ENCODE peak calls at places on chromosome X, in eight cellular contexts. U is A549, Z is IMR-90, H is upper lobe of left lung, X is erythroblast, N is esophagus squamous epithelium, O is thyroid gland, S is esophagus muscularis mucosa. V is an unnamed sample.
A peak's percentile ranks its signal among the peaks of the same experiment; 100 is the strongest.

GRCh38 chrX:52923781-52924241 is 26.7 kb downstream of the FAM156B start:
- DNase-seq in U (peak; percentile 38), Z (peak; percentile 69), H (no peak), X (no peak), N (no peak), O (peak; percentile 47), S (no peak), V (no peak)

GRCh38 chrX:155643240-155643639 is 30.5 kb upstream of the TMLHE start:
- DNase-seq in U (no peak), Z (no peak), H (no peak), X (no peak), N (no peak), O (no peak), S (no peak), V (no peak)

GRCh38 chrX:14039344-14039743 is 9.7 kb upstream of the GEMIN8 start:
- DNase-seq in U (peak; percentile 54), Z (peak; percentile 37), H (no peak), X (peak; percentile 43), N (no peak), O (peak; percentile 45), S (no peak), V (no peak)

GRCh38 chrX:81259714-81260395 is 58.0 kb downstream of the SH3BGRL start:
- DNase-seq in U (no peak), Z (peak; percentile 20), H (no peak), X (no peak), N (no peak), O (no peak), S (no peak), V (no peak)

GRCh38 chrX:54509401-54509800 is 13.4 kb upstream of the FGD1 start:
- DNase-seq in U (no peak), Z (peak; percentile 40), H (no peak), X (no peak), N (no peak), O (no peak), S (no peak), V (no peak)

GRCh38 chrX:14095702-14096101 is 66.0 kb upstream of the GEMIN8 start:
- DNase-seq in U (peak; percentile 41), Z (peak; percentile 53), H (no peak), X (no peak), N (no peak), O (peak; percentile 28), S (no peak), V (no peak)

GRCh38 chrX:136662104-136662503 is 14.1 kb downstream of the CD40LG start:
- DNase-seq in U (no peak), Z (no peak), H (no peak), X (no peak), N (no peak), O (no peak), S (no peak), V (no peak)

GRCh38 chrX:71216446-71216845 is 6.6 kb upstream of the GJB1 start:
- DNase-seq in U (no peak), Z (no peak), H (no peak), X (no peak), N (no peak), O (peak; percentile 8), S (no peak), V (no peak)

GRCh38 chrX:149074429-149074828 is 430.7 kb downstream of the IDS start:
- DNase-seq in U (no peak), Z (no peak), H (no peak), X (no peak), N (no peak), O (no peak), S (peak; percentile 81), V (no peak)

GRCh38 chrX:143336261-143336660 is 181.0 kb downstream of the SPANXN3 start:
- DNase-seq in U (no peak), Z (no peak), H (no peak), X (no peak), N (no peak), O (no peak), S (no peak), V (no peak)

GRCh38 chrX:13717697-13718483 is 16.5 kb downstream of the TRAPPC2 start:
- DNase-seq in U (no peak), Z (peak; percentile 53), H (no peak), X (no peak), N (no peak), O (no peak), S (no peak), V (no peak)

GRCh38 chrX:10395179-10395578 is 225.2 kb downstream of the MID1 start:
- DNase-seq in U (no peak), Z (no peak), H (no peak), X (no peak), N (no peak), O (no peak), S (no peak), V (no peak)

GRCh38 chrX:70452143-70452733 is 7.6 kb downstream of the DLG3 start:
- DNase-seq in U (peak; percentile 37), Z (peak; percentile 17), H (peak; percentile 87), X (peak; percentile 60), N (no peak), O (peak; percentile 55), S (no peak), V (peak; percentile 24)

GRCh38 chrX:65608021-65608420 is 59.4 kb upstream of the MSN start:
- DNase-seq in U (no peak), Z (no peak), H (no peak), X (no peak), N (no peak), O (no peak), S (no peak), V (no peak)

GRCh38 chrX:9858080-9858479 is 71.9 kb downstream of the SHROOM2 start:
- DNase-seq in U (no peak), Z (no peak), H (no peak), X (no peak), N (no peak), O (no peak), S (no peak), V (no peak)

GRCh38 chrX:154483325-154483724 is 3.1 kb downstream of the UBL4A start:
- DNase-seq in U (no peak), Z (no peak), H (no peak), X (no peak), N (no peak), O (no peak), S (no peak), V (no peak)
- TF ChIP-seq POLR2A in U (no peak), Z (no peak), H (no peak), X (peak; percentile 39), N (no peak), O (no peak), S (no peak), V (no peak)

GRCh38 chrX:78103656-78104446 is at the start of gene PGK1:
- DNase-seq in U (peak; percentile 99), Z (peak; percentile 97), H (peak; percentile 99), X (peak; percentile 97), N (peak; percentile 73), O (peak; percentile 96), S (peak; percentile 98), V (peak; percentile 91)
- TF ChIP-seq POLR2A in U (peak; percentile 94), Z (peak; percentile 94), H (peak; percentile 69), X (peak; percentile 77), N (peak; percentile 27), O (peak; percentile 25), S (peak; percentile 87), V (peak; percentile 56)

DNA sequence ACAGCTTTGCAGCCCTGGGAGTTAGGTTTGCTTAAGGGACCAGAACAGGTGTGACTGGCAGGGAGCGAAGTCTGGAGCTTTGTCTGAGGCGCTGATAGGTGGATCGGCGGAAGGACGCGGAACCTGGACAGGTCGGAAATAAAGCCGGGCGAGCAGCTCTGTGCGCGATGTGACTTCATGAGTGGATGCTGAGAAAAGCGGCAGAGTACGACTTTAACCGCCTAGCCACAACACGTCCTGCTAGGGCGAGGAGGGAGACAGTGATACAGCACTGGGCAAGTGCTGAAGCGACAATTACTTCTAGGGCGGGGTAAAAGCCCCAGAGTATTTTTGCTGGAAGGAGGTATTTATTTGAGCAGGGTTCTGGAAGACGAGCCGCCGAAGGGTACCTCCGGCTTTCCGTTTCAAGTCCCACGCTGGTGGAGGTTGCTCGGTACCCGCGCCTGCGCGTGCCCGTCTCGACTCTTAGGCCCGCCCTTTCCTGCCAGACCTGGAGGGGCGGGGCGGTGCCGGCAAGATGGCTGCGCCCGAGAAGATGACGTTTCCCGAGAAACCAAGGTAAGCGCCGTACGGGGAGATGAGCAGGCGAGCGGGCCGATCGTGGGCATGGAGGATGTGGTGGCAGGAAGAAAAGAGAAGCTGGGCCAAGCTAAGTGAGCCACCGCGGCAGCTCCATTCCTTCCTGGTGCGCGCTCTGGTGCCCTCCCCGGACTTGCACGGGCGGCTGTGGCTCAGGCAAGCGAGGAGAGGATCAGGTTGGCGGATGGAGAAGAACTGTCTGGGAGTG is at the start of gene ZRSR2:
- DNase-seq in U (peak; percentile 80), Z (peak; percentile 78), H (peak; percentile 95), X (peak; percentile 83), N (peak; percentile 47), O (peak; percentile 84), S (peak; percentile 94), V (peak; percentile 82)
- TF ChIP-seq POLR2A in U (peak; percentile 83), Z (peak; percentile 41), H (peak; percentile 36), X (peak; percentile 67), N (peak; percentile 18), O (no peak), S (peak; percentile 31), V (peak; percentile 58)

DNA sequence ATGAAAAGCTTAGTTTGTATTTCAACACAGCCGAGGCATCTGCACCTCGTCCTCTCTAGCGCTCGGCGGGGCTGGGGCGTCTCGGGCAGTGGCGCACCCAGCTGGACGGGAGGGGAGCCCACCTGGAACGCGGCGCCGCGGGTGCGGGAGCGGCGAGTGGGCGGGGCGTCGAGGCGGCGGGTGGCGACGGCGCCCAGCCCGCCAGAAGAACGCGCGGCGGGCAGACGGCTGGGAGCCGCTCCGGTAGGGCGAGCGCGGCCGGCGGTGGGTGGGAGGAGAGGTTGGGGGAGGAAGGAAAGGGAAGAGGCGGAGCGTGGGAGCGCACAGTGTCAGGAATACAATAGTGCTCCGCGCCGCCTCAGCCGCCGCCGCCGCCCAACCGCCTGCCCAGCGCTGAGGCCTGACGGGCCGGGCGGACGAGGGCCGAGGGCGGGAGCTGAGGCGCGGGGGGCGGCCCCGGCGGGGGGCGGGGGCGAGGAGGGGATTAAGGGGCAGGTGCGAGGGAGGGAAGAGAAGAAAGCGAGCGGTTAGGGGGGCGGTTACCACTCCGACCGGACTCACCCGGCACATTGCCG is at the start of gene JADE3:
- DNase-seq in U (peak; percentile 82), Z (peak; percentile 56), H (peak; percentile 93), X (peak; percentile 57), N (no peak), O (peak; percentile 83), S (peak; percentile 91), V (peak; percentile 43)
- TF ChIP-seq POLR2A in U (peak; percentile 45), Z (no peak), H (no peak), X (no peak), N (no peak), O (no peak), S (no peak), V (no peak)

GRCh38 chrX:107711521-107712041 is 64.0 kb downstream of the TSC22D3 start:
- DNase-seq in U (no peak), Z (no peak), H (no peak), X (no peak), N (no peak), O (no peak), S (no peak), V (no peak)

GRCh38 chrX:107715331-107716044 is 60.1 kb downstream of the TSC22D3 start:
- DNase-seq in U (no peak), Z (peak; percentile 23), H (no peak), X (no peak), N (no peak), O (peak; percentile 41), S (no peak), V (no peak)

GRCh38 chrX:107714196-107714811 is 61.3 kb downstream of the TSC22D3 start:
- DNase-seq in U (no peak), Z (no peak), H (no peak), X (peak; percentile 2), N (no peak), O (peak; percentile 57), S (no peak), V (no peak)

GRCh38 chrX:107712231-107713204 is 63.1 kb downstream of the TSC22D3 start:
- DNase-seq in U (no peak), Z (peak; percentile 21), H (no peak), X (no peak), N (no peak), O (peak; percentile 46), S (no peak), V (no peak)

GRCh38 chrX:107713205-107714195 is 62.1 kb downstream of the TSC22D3 start:
- DNase-seq in U (no peak), Z (no peak), H (no peak), X (no peak), N (no peak), O (peak; percentile 64), S (no peak), V (no peak)
- TF ChIP-seq POLR2A in U (no peak), Z (no peak), H (no peak), X (no peak), N (no peak), O (no peak), S (no peak), V (peak; percentile 5)

V was measured in breast epithelium.